ENCODE peak calls at places on chromosomes 6 and 20, in eight cellular contexts. I, W, J, T, H, Y, C and R are unnamed samples.

GRCh38 chr20:9270831-9271230 is 201.9 kb downstream of the PLCB4 start:
- DNase-seq in I (no peak), J (no peak), W (peak), C (no peak), T (no peak), H (peak), Y (no peak), R (no peak)

GRCh38 chr6:105898286-105898685 is 187.8 kb upstream of the PRDM1 start:
- DNase-seq in J (no peak), T (peak), C (no peak), W (peak), I (no peak), Y (no peak), H (no peak), R (no peak)

GRCh38 chr20:48959902-48960550 is 38.5 kb downstream of the ARFGEF2 start:
- DNase-seq in Y (no peak), J (no peak), T (no peak), W (peak), I (no peak), C (no peak), H (no peak), R (no peak)

GRCh38 chr6:139508576-139508975 is 134.1 kb upstream of the CITED2 start:
- DNase-seq in H (no peak), I (no peak), C (no peak), T (no peak), Y (no peak), W (no peak), J (no peak), R (no peak)

GRCh38 chr20:8078528-8078914 is 53.5 kb upstream of the PLCB1 start:
- DNase-seq in W (no peak), I (no peak), Y (no peak), T (no peak), H (peak), C (no peak), J (peak), R (no peak)

GRCh38 chr6:96704713-96705112 is 132.6 kb downstream of the GPR63 start:
- DNase-seq in H (no peak), C (no peak), T (peak), Y (peak), J (no peak), W (no peak), I (no peak), R (peak)

GRCh38 chr6:7681449-7681848 is 44.5 kb upstream of the BMP6 start:
- DNase-seq in C (no peak), T (no peak), J (no peak), I (no peak), W (no peak), Y (no peak), H (no peak), R (no peak)

GRCh38 chr6:20497200-20497820 is 36.9 kb upstream of the CDKAL1 start:
- DNase-seq in H (peak), Y (no peak), C (no peak), W (no peak), I (no peak), J (peak), T (no peak), R (no peak)

GRCh38 chr6:1885576-1886003 is 275.9 kb downstream of the FOXC1 start:
- DNase-seq in H (no peak), I (no peak), W (no peak), J (no peak), Y (no peak), C (no peak), T (no peak), R (no peak)

GRCh38 chr20:24792641-24793495 is 156.2 kb upstream of the CST7 start:
- DNase-seq in T (no peak), Y (peak), J (no peak), H (no peak), I (no peak), W (no peak), C (no peak), R (no peak)

GRCh38 chr20:53706511-53707031 is 112.9 kb upstream of the ZNF217 start:
- DNase-seq in C (no peak), I (no peak), W (no peak), T (peak), Y (no peak), H (peak), J (no peak), R (peak)

GRCh38 chr6:109513571-109514071 is 30.6 kb upstream of the ZBTB24 start:
- DNase-seq in Y (no peak), T (no peak), H (peak), C (no peak), W (peak), I (no peak), J (peak), R (peak)

GRCh38 chr6:25025919-25026301 is 90.2 kb upstream of the RIPOR2 start:
- DNase-seq in C (no peak), J (no peak), H (no peak), I (no peak), W (no peak), Y (no peak), T (no peak), R (no peak)

GRCh38 chr6:122838060-122838780 is 49.2 kb downstream of the SMPDL3A start:
- DNase-seq in Y (peak), W (peak), H (peak), I (no peak), J (peak), T (no peak), C (no peak), R (no peak)

GRCh38 chr6:108453601-108454157 is 107.0 kb upstream of the FOXO3 start:
- DNase-seq in Y (no peak), H (peak), W (no peak), J (peak), C (no peak), I (no peak), T (peak), R (no peak)

GRCh38 chr20:25090492-25091429 is 8.8 kb upstream of the VSX1 start:
- DNase-seq in C (no peak), Y (no peak), J (no peak), I (no peak), H (no peak), T (peak), W (peak), R (no peak)

GRCh38 chr20:19683168-19683567 is 74.9 kb upstream of the RIN2 start:
- DNase-seq in Y (no peak), C (no peak), H (no peak), I (no peak), T (no peak), W (no peak), J (no peak), R (no peak)

GRCh38 chr20:49171928-49172327 is 16.2 kb downstream of the STAU1 start:
- DNase-seq in H (no peak), C (no peak), I (no peak), J (no peak), T (no peak), Y (no peak), W (no peak), R (no peak)

GRCh38 chr20:11174861-11175260 is 501.1 kb upstream of the JAG1 start:
- DNase-seq in T (no peak), I (no peak), J (no peak), C (no peak), W (no peak), Y (no peak), H (no peak), R (no peak)

GRCh38 chr20:24732076-24732475 is 217.0 kb upstream of the CST7 start:
- DNase-seq in Y (no peak), J (no peak), C (no peak), H (no peak), I (no peak), W (no peak), T (no peak), R (no peak)

GRCh38 chr20:46683939-46684750 is 5.1 kb downstream of the TP53RK start:
- DNase-seq in J (peak), W (no peak), I (peak), C (peak), H (peak), T (no peak), Y (peak), R (no peak)

GRCh38 chr6:169158182-169158573 is 95.5 kb downstream of the THBS2 start:
- DNase-seq in Y (no peak), I (peak), C (peak), W (no peak), T (no peak), J (peak), H (peak), R (peak)

GRCh38 chr6:169160091-169160854 is 93.4 kb downstream of the THBS2 start:
- DNase-seq in J (no peak), Y (no peak), I (peak), W (no peak), H (no peak), C (no peak), T (no peak), R (no peak)

GRCh38 chr6:169159331-169159730 is 94.3 kb downstream of the THBS2 start:
- DNase-seq in H (no peak), T (no peak), I (peak), W (no peak), Y (no peak), C (no peak), J (no peak), R (no peak)

GRCh38 chr6:169157474-169158181 is 96.0 kb downstream of the THBS2 start:
- DNase-seq in T (no peak), J (no peak), H (peak), C (no peak), W (no peak), I (peak), Y (no peak), R (no peak)

GRCh38 chr6:169158750-169159149 is 94.9 kb downstream of the THBS2 start:
- DNase-seq in Y (no peak), I (peak), W (no peak), T (no peak), J (no peak), C (no peak), H (peak), R (no peak)
- H3K4me3 ChIP-seq in Y (no peak), I (no peak), W (no peak), T (no peak), J (no peak), C (no peak), H (no peak), R (no peak)

DNA sequence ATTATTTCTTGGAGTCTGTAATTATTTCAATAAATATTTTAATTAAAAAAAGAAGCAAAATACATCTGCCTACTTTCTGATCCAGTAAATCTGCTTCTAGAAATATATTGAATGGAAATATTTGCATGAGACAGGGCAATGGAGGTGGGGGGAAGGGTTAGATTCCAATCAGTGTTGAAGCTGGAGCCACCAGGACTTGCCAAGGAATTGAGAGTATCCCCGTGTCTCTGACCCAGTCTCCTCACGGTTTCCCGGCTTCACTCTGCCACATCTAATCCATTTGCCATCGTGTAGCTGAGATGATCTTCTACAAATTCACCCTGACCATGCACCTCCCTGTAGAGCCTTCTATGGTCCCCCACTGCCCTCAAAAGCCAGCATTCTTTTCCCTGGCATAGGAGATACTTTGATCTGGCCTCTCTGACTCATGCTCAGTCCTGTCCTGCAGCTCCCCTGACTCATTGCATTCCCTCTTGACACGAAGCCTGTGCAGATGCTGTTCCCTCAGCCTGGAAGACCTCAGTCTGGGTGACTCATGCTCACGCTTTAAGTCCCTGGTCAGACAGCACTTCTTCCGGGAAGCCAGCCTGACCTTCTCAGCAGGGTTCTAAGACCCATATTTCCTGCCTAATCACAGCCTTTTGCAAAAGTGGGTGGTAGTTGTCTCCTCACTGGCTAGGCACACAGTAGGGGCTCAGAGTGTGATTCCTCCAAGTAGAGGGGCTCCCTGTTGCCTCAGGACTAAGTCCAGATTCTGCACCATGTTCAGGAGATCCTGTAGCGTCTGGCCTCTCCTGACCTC is 23.0 kb upstream of the FKBP1A start:
- DNase-seq in I (no peak), C (no peak), Y (peak), H (peak), T (no peak), W (peak), J (peak), R (peak)
- TF ChIP-seq CTCF in I (no peak), C (no peak), Y (no peak), H (no peak), T (no peak), W (no peak), J (no peak), R (no peak)

GRCh38 chr20:63114693-63115069 is 101.2 kb downstream of the YTHDF1 start:
- DNase-seq in J (no peak), H (no peak), C (peak), T (no peak), W (peak), I (no peak), Y (no peak), R (no peak)
- H3K4me3 ChIP-seq in J (no peak), H (no peak), C (no peak), T (no peak), W (no peak), I (no peak), Y (no peak), R (no peak)

GRCh38 chr6:37362101-37362823 is 8.5 kb downstream of the RNF8 start:
- DNase-seq in W (no peak), C (no peak), I (no peak), T (no peak), Y (no peak), H (no peak), J (peak), R (peak)

GRCh38 chr6:37368961-37369320 is 15.2 kb downstream of the RNF8 start:
- DNase-seq in T (no peak), I (no peak), J (no peak), Y (no peak), W (no peak), H (no peak), C (no peak), R (no peak)

GRCh38 chr6:37367557-37367956 is 13.8 kb downstream of the RNF8 start:
- DNase-seq in J (no peak), I (no peak), Y (no peak), C (no peak), W (peak), H (no peak), T (no peak), R (no peak)

GRCh38 chr6:37366910-37367309 is 13.1 kb downstream of the RNF8 start:
- DNase-seq in C (no peak), W (peak), J (no peak), T (no peak), Y (no peak), H (no peak), I (no peak), R (no peak)

GRCh38 chr6:37365791-37366190 is 12.0 kb downstream of the RNF8 start:
- DNase-seq in T (no peak), J (peak), W (peak), C (no peak), H (peak), Y (peak), I (no peak), R (no peak)
- TF ChIP-seq CTCF in T (no peak), J (no peak), W (peak), C (no peak), H (peak), Y (peak), I (no peak), R (peak)

GRCh38 chr6:150633466-150633795 is 33.7 kb downstream of the PLEKHG1 start:
- DNase-seq in W (no peak), T (peak), H (no peak), I (no peak), J (no peak), Y (no peak), C (no peak), R (no peak)

GRCh38 chr6:150636808-150637207 is 37.1 kb downstream of the PLEKHG1 start:
- DNase-seq in W (no peak), J (no peak), H (no peak), T (peak), Y (no peak), I (no peak), C (no peak), R (no peak)

GRCh38 chr6:150635906-150636514 is 36.3 kb downstream of the PLEKHG1 start:
- DNase-seq in I (no peak), J (no peak), C (no peak), Y (no peak), W (no peak), H (no peak), T (peak), R (no peak)

GRCh38 chr6:150632785-150633465 is 33.2 kb downstream of the PLEKHG1 start:
- DNase-seq in W (no peak), H (no peak), I (no peak), T (peak), J (no peak), Y (no peak), C (no peak), R (no peak)

GRCh38 chr6:150634641-150635292 is 35.1 kb downstream of the PLEKHG1 start:
- DNase-seq in W (no peak), H (no peak), C (no peak), I (no peak), T (no peak), J (no peak), Y (no peak), R (no peak)
- H3K4me3 ChIP-seq in W (no peak), H (no peak), C (no peak), I (no peak), T (peak), J (no peak), Y (no peak), R (no peak)

DNA sequence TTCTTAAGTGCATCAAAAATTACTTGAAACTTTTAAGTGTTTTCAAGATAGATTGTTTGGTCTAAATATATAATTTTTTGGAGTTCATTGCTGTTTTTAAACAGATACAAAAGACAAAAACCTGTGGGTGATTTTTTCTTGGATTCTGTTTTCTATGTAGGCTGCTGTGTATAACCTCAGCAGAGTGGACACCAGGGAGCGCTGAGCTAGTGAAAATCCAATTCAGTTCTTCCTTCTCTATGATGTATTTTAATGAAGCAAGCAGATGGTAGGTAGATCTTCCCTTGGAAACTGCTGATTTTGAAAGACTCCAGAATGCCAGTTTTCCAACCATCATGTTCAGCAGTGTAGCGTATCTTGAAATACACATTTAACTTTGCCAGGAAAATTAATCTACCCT is 177.9 kb downstream of the PHF3 start:
- DNase-seq in H (peak), I (no peak), W (peak), C (no peak), J (no peak), Y (peak), T (no peak), R (no peak)
- TF ChIP-seq CTCF in H (no peak), I (no peak), W (no peak), C (no peak), J (no peak), Y (peak), T (no peak), R (no peak)

GRCh38 chr6:46015119-46015968 is at the start of gene CLIC5:
- DNase-seq in Y (no peak), T (no peak), W (no peak), I (no peak), J (no peak), H (no peak), C (peak), R (no peak)
- H3K4me3 ChIP-seq in Y (no peak), T (peak), W (peak), I (peak), J (no peak), H (no peak), C (peak), R (peak)

GRCh38 chr6:166268431-166268830 is 39.8 kb downstream of the PRR18 start:
- DNase-seq in Y (no peak), J (no peak), C (no peak), I (no peak), H (no peak), T (no peak), W (no peak), R (no peak)

GRCh38 chr6:166270706-166271375 is 37.4 kb downstream of the PRR18 start:
- DNase-seq in C (no peak), T (no peak), H (no peak), I (no peak), J (no peak), W (no peak), Y (no peak), R (no peak)

GRCh38 chr6:166262738-166263515 is 45.3 kb downstream of the PRR18 start:
- DNase-seq in Y (no peak), I (no peak), J (no peak), W (no peak), T (no peak), H (no peak), C (no peak), R (no peak)

GRCh38 chr6:166269301-166270039 is 38.7 kb downstream of the PRR18 start:
- DNase-seq in H (no peak), Y (no peak), I (no peak), J (no peak), T (no peak), C (no peak), W (no peak), R (no peak)

DNA sequence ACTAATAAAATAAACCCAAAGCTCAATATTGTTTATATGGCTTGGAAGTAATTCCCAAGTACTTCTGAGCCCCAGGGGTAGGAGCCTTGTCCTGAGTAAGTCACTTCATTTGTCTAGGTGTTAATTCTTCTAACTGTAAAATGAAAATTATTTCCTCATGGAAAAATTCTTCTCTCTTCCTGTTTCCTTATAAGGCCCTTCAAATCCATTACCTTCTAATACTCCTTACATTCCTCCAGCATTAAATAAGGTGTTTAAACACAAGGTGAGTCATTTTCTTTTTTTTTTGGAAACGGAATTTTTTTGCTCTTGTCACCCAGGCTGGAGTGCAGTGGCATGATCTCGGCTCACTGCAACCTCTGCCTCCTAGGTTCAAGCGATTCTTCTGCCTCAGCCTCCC is 41.9 kb downstream of the PRR18 start:
- DNase-seq in T (no peak), C (no peak), H (no peak), J (no peak), W (peak), I (no peak), Y (no peak), R (no peak)
- TF ChIP-seq CTCF in T (no peak), C (no peak), H (no peak), J (no peak), W (no peak), I (no peak), Y (no peak), R (no peak)